ENCODE peak calls at places on chromosomes 12 and 14, in nine cellular contexts. One of them, this sample, is unnamed.

GRCh38 chr12:95016120-95016519 is 12.6 kb upstream of the NDUFA12 start:
- DNase-seq in tibial nerve: no peak
- DNase-seq in SJSA1: no peak
- DNase-seq in neural crest cell: no peak
- DNase-seq in H54: no peak
- DNase-seq in RCC 7860: no peak
- DNase-seq in SK-N-SH: no peak
- DNase-seq in AG08396: no peak
- DNase-seq in naive B cell: no peak
- DNase-seq in this sample: no peak

GRCh38 chr12:132423251-132424117 is 66.5 kb upstream of the FBRSL1 start:
- DNase-seq in tibial nerve: no peak
- DNase-seq in SJSA1: no peak
- DNase-seq in neural crest cell: peak
- DNase-seq in H54: no peak
- DNase-seq in RCC 7860: no peak
- DNase-seq in SK-N-SH: peak
- DNase-seq in AG08396: no peak
- DNase-seq in naive B cell: no peak
- DNase-seq in this sample: no peak

GRCh38 chr12:7940906-7941305 is 4.9 kb upstream of the SLC2A3 start:
- DNase-seq in tibial nerve: no peak
- DNase-seq in SJSA1: no peak
- DNase-seq in neural crest cell: no peak
- DNase-seq in H54: no peak
- DNase-seq in RCC 7860: no peak
- DNase-seq in SK-N-SH: no peak
- DNase-seq in AG08396: no peak
- DNase-seq in naive B cell: no peak
- DNase-seq in this sample: no peak

GRCh38 chr12:85280138-85280983 is at the start of gene ALX1:
- DNase-seq in tibial nerve: no peak
- DNase-seq in SJSA1: peak
- DNase-seq in neural crest cell: peak
- DNase-seq in H54: no peak
- DNase-seq in RCC 7860: no peak
- DNase-seq in SK-N-SH: peak
- DNase-seq in AG08396: no peak
- DNase-seq in naive B cell: no peak
- DNase-seq in this sample: no peak

GRCh38 chr12:90091809-90092208 is 383.2 kb upstream of the ATP2B1 start:
- DNase-seq in tibial nerve: no peak
- DNase-seq in SJSA1: no peak
- DNase-seq in neural crest cell: no peak
- DNase-seq in H54: no peak
- DNase-seq in RCC 7860: peak
- DNase-seq in SK-N-SH: no peak
- DNase-seq in AG08396: no peak
- DNase-seq in naive B cell: no peak
- DNase-seq in this sample: no peak

GRCh38 chr14:24264298-24264697 is 1.3 kb upstream of the TGM1 start:
- DNase-seq in tibial nerve: no peak
- DNase-seq in SJSA1: no peak
- DNase-seq in neural crest cell: no peak
- DNase-seq in H54: no peak
- DNase-seq in RCC 7860: no peak
- DNase-seq in SK-N-SH: no peak
- DNase-seq in AG08396: no peak
- DNase-seq in naive B cell: no peak
- DNase-seq in this sample: no peak

GRCh38 chr12:15648564-15648963 is 140.6 kb downstream of the EPS8 start:
- DNase-seq in tibial nerve: no peak
- DNase-seq in SJSA1: peak
- DNase-seq in neural crest cell: no peak
- DNase-seq in H54: no peak
- DNase-seq in RCC 7860: no peak
- DNase-seq in SK-N-SH: no peak
- DNase-seq in AG08396: no peak
- DNase-seq in naive B cell: no peak
- DNase-seq in this sample: no peak

GRCh38 chr14:56754966-56755365 is 55.3 kb downstream of the OTX2 start:
- DNase-seq in tibial nerve: no peak
- DNase-seq in SJSA1: no peak
- DNase-seq in neural crest cell: no peak
- DNase-seq in H54: no peak
- DNase-seq in RCC 7860: no peak
- DNase-seq in SK-N-SH: no peak
- DNase-seq in AG08396: no peak
- DNase-seq in naive B cell: no peak
- DNase-seq in this sample: no peak

GRCh38 chr12:116318738-116319050 is 41.2 kb upstream of the MED13L start:
- DNase-seq in tibial nerve: no peak
- DNase-seq in SJSA1: no peak
- DNase-seq in neural crest cell: no peak
- DNase-seq in H54: no peak
- DNase-seq in RCC 7860: no peak
- DNase-seq in SK-N-SH: no peak
- DNase-seq in AG08396: peak
- DNase-seq in naive B cell: no peak
- DNase-seq in this sample: no peak

GRCh38 chr14:44847910-44848309 is 113.8 kb downstream of the KLHL28 start:
- DNase-seq in tibial nerve: no peak
- DNase-seq in SJSA1: no peak
- DNase-seq in neural crest cell: no peak
- DNase-seq in H54: no peak
- DNase-seq in RCC 7860: no peak
- DNase-seq in SK-N-SH: no peak
- DNase-seq in AG08396: no peak
- DNase-seq in naive B cell: no peak
- DNase-seq in this sample: no peak

GRCh38 chr14:22481546-22481945 is 107.5 kb downstream of the DAD1 start:
- DNase-seq in tibial nerve: no peak
- DNase-seq in SJSA1: no peak
- DNase-seq in neural crest cell: no peak
- DNase-seq in H54: no peak
- DNase-seq in RCC 7860: no peak
- DNase-seq in SK-N-SH: no peak
- DNase-seq in AG08396: no peak
- DNase-seq in naive B cell: no peak
- DNase-seq in this sample: no peak

GRCh38 chr14:101084436-101084826 is 180.9 kb upstream of the RTL1 start:
- DNase-seq in tibial nerve: no peak
- DNase-seq in SJSA1: no peak
- DNase-seq in neural crest cell: no peak
- DNase-seq in H54: no peak
- DNase-seq in RCC 7860: no peak
- DNase-seq in SK-N-SH: no peak
- DNase-seq in AG08396: no peak
- DNase-seq in naive B cell: no peak
- DNase-seq in this sample: no peak

GRCh38 chr12:16349132-16349463 is 1.7 kb downstream of the MGST1 start:
- DNase-seq in tibial nerve: peak
- DNase-seq in SJSA1: no peak
- DNase-seq in neural crest cell: no peak
- DNase-seq in H54: no peak
- DNase-seq in RCC 7860: peak
- DNase-seq in SK-N-SH: no peak
- DNase-seq in AG08396: peak
- DNase-seq in naive B cell: no peak
- DNase-seq in this sample: no peak

GRCh38 chr14:31967669-31967975 is 109.5 kb upstream of the ARHGAP5 start:
- DNase-seq in tibial nerve: no peak
- DNase-seq in SJSA1: no peak
- DNase-seq in neural crest cell: no peak
- DNase-seq in H54: no peak
- DNase-seq in RCC 7860: peak
- DNase-seq in SK-N-SH: no peak
- DNase-seq in AG08396: no peak
- DNase-seq in naive B cell: no peak
- DNase-seq in this sample: no peak

GRCh38 chr12:27236498-27236897 is 7.6 kb upstream of the STK38L start:
- DNase-seq in tibial nerve: no peak
- DNase-seq in SJSA1: no peak
- DNase-seq in neural crest cell: no peak
- DNase-seq in H54: no peak
- DNase-seq in RCC 7860: peak
- DNase-seq in SK-N-SH: no peak
- DNase-seq in AG08396: no peak
- DNase-seq in naive B cell: no peak
- DNase-seq in this sample: no peak

GRCh38 chr14:59570122-59570521 is 6.5 kb downstream of the CCDC175 start:
- DNase-seq in tibial nerve: no peak
- DNase-seq in SJSA1: no peak
- DNase-seq in neural crest cell: no peak
- DNase-seq in H54: no peak
- DNase-seq in RCC 7860: no peak
- DNase-seq in SK-N-SH: no peak
- DNase-seq in AG08396: no peak
- DNase-seq in naive B cell: no peak
- DNase-seq in this sample: no peak

GRCh38 chr12:28242129-28242887 is 52.1 kb downstream of the CCDC91 start:
- DNase-seq in tibial nerve: no peak
- DNase-seq in SJSA1: no peak
- DNase-seq in neural crest cell: no peak
- DNase-seq in H54: no peak
- DNase-seq in RCC 7860: no peak
- DNase-seq in SK-N-SH: no peak
- DNase-seq in AG08396: no peak
- DNase-seq in naive B cell: no peak
- DNase-seq in this sample: no peak

This sample was measured in keratinocyte.